ENCODE peak calls at places on chromosomes 12 and 14, in six cellular contexts. One of them, this sample, is unnamed.

GRCh38 chr12:106049105-106049504 is 89.6 kb downstream of the NUAK1 start:
- DNase-seq in osteocyte: no peak
- DNase-seq in fibroblast of mammary gland: no peak
- DNase-seq in cardiac fibroblast: no peak
- DNase-seq in uterus: no peak
- DNase-seq in RWPE1: no peak
- DNase-seq in this sample: no peak

GRCh38 chr12:64876388-64877071 is 52.1 kb downstream of the TBC1D30 start:
- DNase-seq in fibroblast of mammary gland: no peak
- DNase-seq in cardiac fibroblast: no peak
- DNase-seq in RWPE1: no peak
- DNase-seq in osteocyte: no peak
- DNase-seq in uterus: no peak
- DNase-seq in this sample: no peak

GRCh38 chr14:68580096-68580640 is 212.7 kb downstream of the ZFP36L1 start:
- DNase-seq in fibroblast of mammary gland: no peak
- DNase-seq in uterus: no peak
- DNase-seq in osteocyte: no peak
- DNase-seq in cardiac fibroblast: no peak
- DNase-seq in RWPE1: no peak
- DNase-seq in this sample: no peak

GRCh38 chr14:106662947-106663346 is 1136.6 kb downstream of the TMEM121 start:
- DNase-seq in RWPE1: no peak
- DNase-seq in osteocyte: no peak
- DNase-seq in fibroblast of mammary gland: no peak
- DNase-seq in uterus: no peak
- DNase-seq in cardiac fibroblast: no peak
- DNase-seq in this sample: no peak

GRCh38 chr12:76922821-76923315 is 44.0 kb upstream of the CSRP2 start:
- DNase-seq in cardiac fibroblast: no peak
- DNase-seq in RWPE1: no peak
- DNase-seq in uterus: no peak
- DNase-seq in fibroblast of mammary gland: no peak
- DNase-seq in osteocyte: no peak
- DNase-seq in this sample: no peak

GRCh38 chr14:34018564-34019244 is 67.8 kb upstream of the EGLN3 start:
- DNase-seq in osteocyte: no peak
- DNase-seq in RWPE1: no peak
- DNase-seq in cardiac fibroblast: peak; percentile 24
- DNase-seq in fibroblast of mammary gland: peak; percentile 50
- DNase-seq in uterus: peak; percentile 59
- DNase-seq in this sample: no peak

GRCh38 chr14:94355191-94355794 is 32.2 kb upstream of the SERPINA6 start:
- DNase-seq in RWPE1: no peak
- DNase-seq in osteocyte: peak; percentile 75
- DNase-seq in cardiac fibroblast: peak; percentile 60
- DNase-seq in uterus: no peak
- DNase-seq in fibroblast of mammary gland: peak; percentile 80
- DNase-seq in this sample: no peak

GRCh38 chr12:120071493-120072020 is 45.0 kb downstream of the RAB35 start:
- DNase-seq in osteocyte: no peak
- DNase-seq in uterus: no peak
- DNase-seq in RWPE1: no peak
- DNase-seq in fibroblast of mammary gland: no peak
- DNase-seq in cardiac fibroblast: no peak
- DNase-seq in this sample: no peak

GRCh38 chr14:67331368-67332125 is 28.1 kb downstream of the ATP6V1D start:
- DNase-seq in RWPE1: no peak
- DNase-seq in uterus: no peak
- DNase-seq in osteocyte: no peak
- DNase-seq in cardiac fibroblast: no peak
- DNase-seq in fibroblast of mammary gland: no peak
- DNase-seq in this sample: no peak

GRCh38 chr14:104036250-104036649 is 49.2 kb upstream of the ASPG start:
- DNase-seq in RWPE1: no peak
- DNase-seq in osteocyte: no peak
- DNase-seq in cardiac fibroblast: no peak
- DNase-seq in uterus: no peak
- DNase-seq in fibroblast of mammary gland: no peak
- DNase-seq in this sample: no peak

GRCh38 chr12:62866451-62867082 is 68.4 kb downstream of the PPM1H start:
- DNase-seq in RWPE1: peak; percentile 25
- DNase-seq in uterus: no peak
- DNase-seq in cardiac fibroblast: peak; percentile 85
- DNase-seq in osteocyte: no peak
- DNase-seq in fibroblast of mammary gland: no peak
- DNase-seq in this sample: peak; percentile 42

GRCh38 chr12:120316798-120317257 is 10.8 kb downstream of the PLA2G1B start:
- DNase-seq in uterus: no peak
- DNase-seq in RWPE1: no peak
- DNase-seq in cardiac fibroblast: no peak
- DNase-seq in fibroblast of mammary gland: no peak
- DNase-seq in osteocyte: no peak
- DNase-seq in this sample: no peak

GRCh38 chr12:104738371-104738710 is 219.7 kb downstream of the SLC41A2 start:
- DNase-seq in RWPE1: peak; percentile 54
- DNase-seq in osteocyte: no peak
- DNase-seq in uterus: no peak
- DNase-seq in fibroblast of mammary gland: no peak
- DNase-seq in cardiac fibroblast: no peak
- DNase-seq in this sample: peak; percentile 29

GRCh38 chr12:27814411-27814810 is 34.4 kb upstream of the MANSC4 start:
- DNase-seq in uterus: no peak
- DNase-seq in RWPE1: no peak
- DNase-seq in cardiac fibroblast: peak; percentile 31
- DNase-seq in osteocyte: no peak
- DNase-seq in fibroblast of mammary gland: peak; percentile 13
- DNase-seq in this sample: no peak

GRCh38 chr12:1799068-1799881 is 21.1 kb upstream of the LRTM2 start:
- DNase-seq in cardiac fibroblast: no peak
- DNase-seq in osteocyte: peak; percentile 81
- DNase-seq in RWPE1: no peak
- DNase-seq in fibroblast of mammary gland: no peak
- DNase-seq in uterus: no peak
- DNase-seq in this sample: no peak

GRCh38 chr12:53736602-53737493 is 9.6 kb upstream of the CALCOCO1 start:
- DNase-seq in cardiac fibroblast: no peak
- DNase-seq in uterus: no peak
- DNase-seq in RWPE1: no peak
- DNase-seq in fibroblast of mammary gland: no peak
- DNase-seq in osteocyte: no peak
- DNase-seq in this sample: no peak

GRCh38 chr14:44778562-44778961 is 183.2 kb downstream of the KLHL28 start:
- DNase-seq in uterus: no peak
- DNase-seq in RWPE1: no peak
- DNase-seq in osteocyte: no peak
- DNase-seq in cardiac fibroblast: peak; percentile 84
- DNase-seq in fibroblast of mammary gland: peak; percentile 32
- DNase-seq in this sample: no peak

GRCh38 chr12:53070901-53071492 is 8.2 kb downstream of the SPRYD3 start:
- DNase-seq in osteocyte: no peak
- DNase-seq in RWPE1: no peak
- DNase-seq in fibroblast of mammary gland: no peak
- DNase-seq in cardiac fibroblast: no peak
- DNase-seq in uterus: peak; percentile 28
- DNase-seq in this sample: no peak

GRCh38 chr12:48105321-48105866 is 485 bp downstream of the SENP1 start:
- DNase-seq in RWPE1: peak; percentile 32
- DNase-seq in uterus: no peak
- DNase-seq in fibroblast of mammary gland: no peak
- DNase-seq in osteocyte: no peak
- DNase-seq in cardiac fibroblast: peak; percentile 43
- DNase-seq in this sample: no peak

GRCh38 chr12:104219361-104219892 is 3.8 kb downstream of the TXNRD1 start:
- DNase-seq in RWPE1: peak; percentile 81
- DNase-seq in uterus: no peak
- DNase-seq in fibroblast of mammary gland: peak; percentile 97
- DNase-seq in cardiac fibroblast: peak; percentile 98
- DNase-seq in osteocyte: no peak
- DNase-seq in this sample: peak; percentile 90

GRCh38 chr12:51971679-51972423 is 20.4 kb downstream of the ACVR1B start:
- DNase-seq in uterus: no peak
- DNase-seq in fibroblast of mammary gland: no peak
- DNase-seq in RWPE1: no peak
- DNase-seq in osteocyte: no peak
- DNase-seq in cardiac fibroblast: peak; percentile 33
- DNase-seq in this sample: no peak

GRCh38 chr14:23895480-23895879 is 58.1 kb upstream of the DHRS4 start:
- DNase-seq in osteocyte: no peak
- DNase-seq in fibroblast of mammary gland: peak; percentile 2
- DNase-seq in uterus: no peak
- DNase-seq in RWPE1: no peak
- DNase-seq in cardiac fibroblast: peak; percentile 2
- DNase-seq in this sample: no peak

GRCh38 chr12:107368586-107368985 is 275.2 kb upstream of the CRY1 start:
- DNase-seq in RWPE1: no peak
- DNase-seq in osteocyte: no peak
- DNase-seq in cardiac fibroblast: no peak
- DNase-seq in uterus: no peak
- DNase-seq in fibroblast of mammary gland: no peak
- DNase-seq in this sample: no peak

DNA sequence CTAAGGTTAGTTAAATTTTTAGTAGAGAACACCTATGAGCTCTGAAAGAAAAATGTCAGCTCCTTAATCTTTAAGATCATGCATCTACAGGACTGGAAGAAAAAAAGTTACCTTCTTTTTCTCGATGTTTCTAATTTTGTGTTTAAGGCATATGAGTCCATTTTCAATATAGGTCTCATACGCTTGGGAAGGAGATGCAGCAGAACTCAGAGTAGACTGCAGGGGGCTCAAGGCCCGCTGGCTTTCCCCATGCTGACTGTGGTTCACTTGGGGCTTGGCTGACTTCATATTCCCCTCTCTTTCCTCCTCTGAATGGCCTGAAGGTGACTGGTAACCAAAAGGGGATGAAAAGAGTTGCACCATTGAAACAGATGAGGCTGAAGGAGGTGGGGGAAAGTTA is 1.5 kb downstream of the CAPRIN2 start:
- DNase-seq in osteocyte: no peak
- DNase-seq in cardiac fibroblast: peak; percentile 59
- DNase-seq in RWPE1: peak; percentile 48
- DNase-seq in uterus: no peak
- DNase-seq in fibroblast of mammary gland: peak; percentile 54
- DNase-seq in this sample: peak; percentile 61
- TF ChIP-seq CTCF in osteocyte: peak; percentile 55
- TF ChIP-seq CTCF in cardiac fibroblast: peak; percentile 67
- TF ChIP-seq CTCF in RWPE1: peak; percentile 47
- TF ChIP-seq CTCF in uterus: no peak
- TF ChIP-seq CTCF in fibroblast of mammary gland: peak; percentile 60
- TF ChIP-seq CTCF in this sample: no peak

DNA sequence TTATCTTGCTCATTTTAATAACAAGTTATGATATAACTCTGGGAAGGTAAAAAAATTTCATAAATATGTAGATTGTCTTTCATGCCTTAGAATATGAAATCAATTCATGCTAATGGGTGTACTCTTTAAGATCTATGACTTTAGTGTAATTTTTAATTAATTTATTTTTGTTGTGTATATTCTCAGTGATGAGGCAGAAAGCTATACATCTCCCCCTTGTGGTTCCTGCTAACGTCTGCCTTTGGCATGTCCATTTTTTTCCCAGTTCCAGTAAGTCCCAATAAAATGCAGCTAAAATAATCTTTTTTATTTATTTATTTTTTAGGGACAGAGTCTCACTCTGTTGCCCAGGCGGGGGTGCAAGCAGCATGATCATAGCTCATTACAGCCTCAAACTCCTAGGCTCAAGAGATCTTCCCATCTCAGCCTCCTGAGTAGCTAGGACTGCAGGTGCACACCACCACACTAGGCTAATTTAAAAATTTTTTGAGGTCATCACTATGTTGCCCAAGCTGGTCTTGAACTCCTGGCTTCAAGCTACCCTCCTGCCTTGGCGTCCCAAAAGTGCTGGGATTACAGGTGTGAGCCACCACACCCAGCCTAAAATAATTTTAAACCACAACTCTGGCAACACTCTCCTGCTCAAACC is 3.3 kb upstream of the CHURC1 start:
- DNase-seq in osteocyte: no peak
- DNase-seq in cardiac fibroblast: peak; percentile 63
- DNase-seq in fibroblast of mammary gland: peak; percentile 50
- DNase-seq in RWPE1: peak; percentile 26
- DNase-seq in uterus: no peak
- DNase-seq in this sample: peak; percentile 47
- TF ChIP-seq CTCF in osteocyte: peak; percentile 68
- TF ChIP-seq CTCF in cardiac fibroblast: peak; percentile 73
- TF ChIP-seq CTCF in fibroblast of mammary gland: peak; percentile 82
- TF ChIP-seq CTCF in RWPE1: peak; percentile 59
- TF ChIP-seq CTCF in uterus: peak; percentile 31
- TF ChIP-seq CTCF in this sample: peak; percentile 41

GRCh38 chr14:76894308-76894707 is 68.1 kb downstream of the LRRC74A start:
- DNase-seq in uterus: no peak
- DNase-seq in RWPE1: no peak
- DNase-seq in osteocyte: no peak
- DNase-seq in cardiac fibroblast: no peak
- DNase-seq in fibroblast of mammary gland: no peak
- DNase-seq in this sample: no peak

GRCh38 chr14:76887196-76887595 is 61.0 kb downstream of the LRRC74A start:
- DNase-seq in RWPE1: no peak
- DNase-seq in cardiac fibroblast: peak; percentile 11
- DNase-seq in osteocyte: no peak
- DNase-seq in fibroblast of mammary gland: peak; percentile 14
- DNase-seq in uterus: no peak
- DNase-seq in this sample: no peak

DNA sequence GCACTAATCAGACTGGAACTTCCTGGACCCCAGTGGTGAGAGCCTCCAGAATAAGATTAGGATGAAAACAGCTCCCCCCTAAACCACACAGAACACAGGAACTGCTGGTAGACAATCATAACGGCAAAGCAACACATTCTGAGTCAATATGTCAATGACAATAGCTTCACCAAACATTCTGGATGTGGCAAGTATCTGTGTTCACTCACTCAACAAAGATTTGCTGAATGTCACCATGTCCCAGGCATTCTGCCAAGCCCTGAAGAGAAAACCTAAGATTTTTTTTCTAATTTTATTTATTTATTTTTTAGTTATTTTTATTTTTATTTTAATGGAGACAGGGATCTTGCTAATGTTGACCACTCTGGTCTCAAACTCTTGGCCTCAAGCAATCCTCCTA is 65.2 kb downstream of the LRRC74A start:
- DNase-seq in osteocyte: no peak
- DNase-seq in cardiac fibroblast: peak; percentile 58
- DNase-seq in uterus: no peak
- DNase-seq in fibroblast of mammary gland: no peak
- DNase-seq in RWPE1: no peak
- DNase-seq in this sample: no peak
- TF ChIP-seq CTCF in osteocyte: no peak
- TF ChIP-seq CTCF in cardiac fibroblast: no peak
- TF ChIP-seq CTCF in uterus: no peak
- TF ChIP-seq CTCF in fibroblast of mammary gland: no peak
- TF ChIP-seq CTCF in RWPE1: no peak
- TF ChIP-seq CTCF in this sample: no peak

GRCh38 chr14:92601131-92601710 is 87.6 kb downstream of the RIN3 start:
- DNase-seq in fibroblast of mammary gland: no peak
- DNase-seq in RWPE1: no peak
- DNase-seq in uterus: no peak
- DNase-seq in cardiac fibroblast: no peak
- DNase-seq in osteocyte: no peak
- DNase-seq in this sample: no peak
- TF ChIP-seq CTCF in fibroblast of mammary gland: no peak
- TF ChIP-seq CTCF in RWPE1: no peak
- TF ChIP-seq CTCF in uterus: no peak
- TF ChIP-seq CTCF in cardiac fibroblast: no peak
- TF ChIP-seq CTCF in osteocyte: no peak
- TF ChIP-seq CTCF in this sample: no peak